ENCODE peak calls at places on chromosome 12, in ten cellular contexts. K is left ventricle myocardium inferior; W is psoas muscle; I is K562; Y is cardiac muscle cell; Q is GM23338; T is lung; C is colonic mucosa; F is body of pancreas; D is CD8-positive, alpha-beta T cell. U is an unnamed sample. For H3K4me1, the result is how much of the 10 kb centered on the place peaks cover.

GRCh38 chr12:90335561-90335960 is 619.4 kb downstream of the CCER1 start:
- DNase-seq in K (no peak), W (no peak), I (no peak), Y (no peak), Q (no peak), T (no peak), C (no peak), F (no peak), D (no peak), U (no peak)

GRCh38 chr12:123675436-123675835 is 4.5 kb downstream of the TCTN2 start:
- DNase-seq in K (no peak), W (no peak), I (no peak), Y (no peak), Q (no peak), T (no peak), C (no peak), F (no peak), D (no peak), U (no peak)

GRCh38 chr12:122137681-122138080 is 36.3 kb downstream of the IL31 start:
- DNase-seq in K (no peak), W (no peak), I (peak), Y (no peak), Q (peak), T (no peak), C (peak), F (no peak), D (no peak), U (no peak)

GRCh38 chr12:25755681-25756260 is 202.7 kb upstream of the LMNTD1 start:
- DNase-seq in K (no peak), W (no peak), I (no peak), Y (peak), Q (no peak), T (no peak), C (no peak), F (no peak), D (no peak), U (no peak)

GRCh38 chr12:51622564-51622963 is 31.5 kb downstream of the SCN8A start:
- DNase-seq in K (no peak), W (no peak), I (no peak), Y (peak), Q (no peak), T (no peak), C (no peak), F (no peak), D (no peak), U (no peak)

GRCh38 chr12:82329508-82329907 is 28.7 kb downstream of the CCDC59 start:
- DNase-seq in K (no peak), W (no peak), I (no peak), Y (no peak), Q (peak), T (no peak), C (no peak), F (no peak), D (no peak), U (no peak)

GRCh38 chr12:112117685-112118084 is 7.7 kb upstream of the TRAFD1 start:
- DNase-seq in K (no peak), W (no peak), I (no peak), Y (no peak), Q (no peak), T (no peak), C (no peak), F (no peak), D (no peak), U (no peak)

GRCh38 chr12:88793091-88793490 is 212.8 kb upstream of the KITLG start:
- DNase-seq in K (no peak), W (no peak), I (no peak), Y (no peak), Q (no peak), T (no peak), C (no peak), F (no peak), D (no peak), U (no peak)

GRCh38 chr12:80321653-80322052 is 122.4 kb upstream of the PTPRQ start:
- DNase-seq in K (no peak), W (no peak), I (no peak), Y (peak), Q (peak), T (no peak), C (no peak), F (no peak), D (no peak), U (no peak)

GRCh38 chr12:23950011-23950774 is 723 bp upstream of the SOX5 start:
- DNase-seq in K (no peak), W (no peak), I (peak), Y (peak), Q (peak), T (no peak), C (no peak), F (peak), D (no peak), U (peak)

GRCh38 chr12:25960176-25960575 is 1.7 kb downstream of the RASSF8 start:
- DNase-seq in K (peak), W (no peak), I (no peak), Y (peak), Q (peak), T (no peak), C (no peak), F (peak), D (no peak), U (no peak)

GRCh38 chr12:124093297-124093696 is 120.3 kb downstream of the ZNF664 start:
- DNase-seq in K (no peak), W (no peak), I (no peak), Y (no peak), Q (no peak), T (no peak), C (no peak), F (no peak), D (no peak), U (no peak)

GRCh38 chr12:89693639-89694202 is 14.9 kb downstream of the ATP2B1 start:
- DNase-seq in K (no peak), W (no peak), I (no peak), Y (no peak), Q (no peak), T (no peak), C (no peak), F (no peak), D (no peak), U (no peak)

GRCh38 chr12:15728118-15728598 is 61.0 kb downstream of the EPS8 start:
- DNase-seq in K (no peak), W (no peak), I (no peak), Y (peak), Q (no peak), T (no peak), C (peak), F (no peak), D (no peak), U (no peak)

GRCh38 chr12:46101121-46101869 is 110.9 kb upstream of the SCAF11 start:
- DNase-seq in K (no peak), W (no peak), I (peak), Y (no peak), Q (no peak), T (no peak), C (no peak), F (no peak), D (no peak), U (no peak)

GRCh38 chr12:64061868-64062375 is 160.2 kb downstream of the KICS2 start:
- DNase-seq in K (no peak), W (no peak), I (no peak), Y (no peak), Q (no peak), T (no peak), C (no peak), F (no peak), D (no peak), U (no peak)

GRCh38 chr12:113815031-113815430 is 151.1 kb downstream of the RBM19 start:
- DNase-seq in K (no peak), W (no peak), I (no peak), Y (no peak), Q (no peak), T (no peak), C (no peak), F (no peak), D (no peak), U (no peak)

GRCh38 chr12:76713130-76713529 is 50.8 kb upstream of the ZDHHC17 start:
- DNase-seq in K (no peak), W (no peak), I (peak), Y (peak), Q (peak), T (no peak), C (no peak), F (no peak), D (no peak), U (no peak)

GRCh38 chr12:16189849-16190248 is 87.6 kb downstream of the SLC15A5 start:
- DNase-seq in K (no peak), W (no peak), I (peak), Y (peak), Q (peak), T (no peak), C (no peak), F (peak), D (no peak), U (no peak)

GRCh38 chr12:16299403-16299802 is 21.9 kb upstream of the SLC15A5 start:
- DNase-seq in K (no peak), W (peak), I (no peak), Y (peak), Q (no peak), T (no peak), C (peak), F (no peak), D (no peak), U (no peak)

GRCh38 chr12:6272300-6273208 is 37.9 kb upstream of the PLEKHG6 start:
- DNase-seq in K (no peak), W (no peak), I (peak), Y (no peak), Q (peak), T (peak), C (no peak), F (no peak), D (no peak), U (no peak)

GRCh38 chr12:51009038-51009437 is 17.1 kb downstream of the SLC11A2 start:
- DNase-seq in K (peak), W (peak), I (no peak), Y (peak), Q (no peak), T (peak), C (peak), F (peak), D (peak), U (peak)

GRCh38 chr12:56120158-56120846 is 2.2 kb downstream of the ZC3H10 start:
- DNase-seq in K (no peak), W (peak), I (peak), Y (no peak), Q (no peak), T (no peak), C (no peak), F (no peak), D (no peak), U (no peak)

GRCh38 chr12:131608740-131609665 is 101.9 kb upstream of the SFSWAP start:
- DNase-seq in K (peak), W (peak), I (peak), Y (peak), Q (peak), T (peak), C (peak), F (peak), D (peak), U (peak)

DNA sequence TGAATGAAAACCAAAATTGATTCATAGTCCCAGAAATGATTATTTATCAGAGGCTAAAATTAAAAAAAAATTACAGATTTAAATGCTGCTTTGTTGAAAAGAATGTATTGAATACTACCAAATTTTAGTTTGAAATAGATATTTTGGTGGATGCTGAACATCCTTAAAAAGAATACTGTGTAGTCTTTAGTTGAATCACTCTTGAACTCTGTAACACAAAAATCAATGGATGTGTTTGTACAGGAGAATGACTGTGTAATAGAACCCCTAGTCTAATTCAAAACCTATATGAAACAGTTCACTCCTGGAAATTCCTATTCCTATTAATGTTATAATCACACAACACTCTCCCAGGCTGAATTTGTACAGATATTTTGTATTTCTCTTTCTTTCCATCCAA is 1.5 kb upstream of the TSPAN8 start:
- DNase-seq in K (no peak), W (no peak), I (no peak), Y (no peak), Q (no peak), T (no peak), C (no peak), F (no peak), D (no peak), U (no peak)
- H3K4me1 ChIP-seq in K (under half), W (under half), I (under half), Y (under half), Q (under half), T (under half), C (under half), F (half or more), D (under half), U (under half)

DNA sequence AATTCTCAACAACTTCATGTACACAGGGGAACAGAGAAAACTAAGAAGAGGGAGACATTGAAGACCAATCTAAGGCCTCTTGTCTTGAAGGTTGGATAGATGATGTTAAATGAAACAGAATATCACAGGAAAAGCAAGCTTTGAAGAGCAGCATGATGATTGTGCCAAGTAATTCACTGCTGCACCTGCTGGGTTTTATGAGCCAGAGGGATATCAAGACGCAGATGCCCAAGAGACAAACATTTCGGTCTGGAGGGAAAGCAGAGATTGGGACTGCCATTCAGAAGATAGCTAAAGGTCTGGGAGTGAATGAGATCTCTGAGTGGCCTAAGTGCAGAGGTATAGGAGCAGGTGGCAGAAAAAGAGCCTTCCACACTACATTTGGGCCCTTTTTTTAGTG is 200.5 kb downstream of the AEBP2 start:
- DNase-seq in K (no peak), W (no peak), I (no peak), Y (no peak), Q (no peak), T (no peak), C (no peak), F (no peak), D (no peak), U (no peak)
- TF ChIP-seq CTCF in K (no peak), W (no peak), I (no peak), Y (no peak), Q (no peak), T (no peak), C (no peak), F (no peak), D (no peak), U (no peak)

GRCh38 chr12:116862167-116862566 is 19.1 kb downstream of the HRK start:
- DNase-seq in K (no peak), W (no peak), I (no peak), Y (no peak), Q (no peak), T (no peak), C (no peak), F (no peak), D (no peak), U (no peak)
- H3K27ac ChIP-seq in K (no peak), W (no peak), I (no peak), Y (no peak), Q (no peak), T (no peak), C (no peak), F (no peak), D (no peak), U (no peak)

GRCh38 chr12:68334136-68334535 is 2.0 kb upstream of the MDM1 start:
- DNase-seq in K (no peak), W (no peak), I (no peak), Y (no peak), Q (peak), T (no peak), C (peak), F (peak), D (no peak), U (no peak)
- H3K4me1 ChIP-seq in K (under half), W (under half), I (under half), Y (under half), Q (under half), T (under half), C (under half), F (under half), D (under half), U (under half)

U was measured in right atrium auricular region.